ENCODE peak calls at places on chromosome 4, in seven cellular contexts. One of them, this sample, is unnamed.

GRCh38 chr4:154838155-154838554 is 57.1 kb downstream of the RBM46 start:
- DNase-seq in EH: no peak
- DNase-seq in activated T-cell treated with anti-CD3 and anti-CD28 coated beads for 1 hour: no peak
- DNase-seq in renal cortical epithelial cell: no peak
- DNase-seq in posterior cingulate gyrus: no peak
- DNase-seq in astrocyte: no peak
- DNase-seq in mucosa of gallbladder: no peak
- DNase-seq in this sample: no peak

GRCh38 chr4:8242782-8243556 is 26.6 kb upstream of the HTRA3 start:
- DNase-seq in EH: no peak
- DNase-seq in activated T-cell treated with anti-CD3 and anti-CD28 coated beads for 1 hour: no peak
- DNase-seq in renal cortical epithelial cell: no peak
- DNase-seq in posterior cingulate gyrus: no peak
- DNase-seq in astrocyte: no peak
- DNase-seq in mucosa of gallbladder: no peak
- DNase-seq in this sample: no peak

GRCh38 chr4:120156115-120156718 is 89.6 kb upstream of the MAD2L1 start:
- DNase-seq in EH: peak
- DNase-seq in activated T-cell treated with anti-CD3 and anti-CD28 coated beads for 1 hour: no peak
- DNase-seq in renal cortical epithelial cell: peak
- DNase-seq in posterior cingulate gyrus: no peak
- DNase-seq in astrocyte: peak
- DNase-seq in mucosa of gallbladder: peak
- DNase-seq in this sample: no peak

GRCh38 chr4:163107754-163108153 is 58.9 kb downstream of the NAF1 start:
- DNase-seq in EH: peak
- DNase-seq in activated T-cell treated with anti-CD3 and anti-CD28 coated beads for 1 hour: no peak
- DNase-seq in renal cortical epithelial cell: peak
- DNase-seq in posterior cingulate gyrus: no peak
- DNase-seq in astrocyte: peak
- DNase-seq in mucosa of gallbladder: no peak
- DNase-seq in this sample: no peak

GRCh38 chr4:145481164-145481941 is at the start of gene SMAD1:
- DNase-seq in EH: peak
- DNase-seq in activated T-cell treated with anti-CD3 and anti-CD28 coated beads for 1 hour: no peak
- DNase-seq in renal cortical epithelial cell: peak
- DNase-seq in posterior cingulate gyrus: peak
- DNase-seq in astrocyte: peak
- DNase-seq in mucosa of gallbladder: peak
- DNase-seq in this sample: peak

GRCh38 chr4:106809083-106809482 is 227.0 kb downstream of the DKK2 start:
- DNase-seq in EH: peak
- DNase-seq in activated T-cell treated with anti-CD3 and anti-CD28 coated beads for 1 hour: no peak
- DNase-seq in renal cortical epithelial cell: peak
- DNase-seq in posterior cingulate gyrus: no peak
- DNase-seq in astrocyte: peak
- DNase-seq in mucosa of gallbladder: no peak
- DNase-seq in this sample: no peak

GRCh38 chr4:172149329-172149728 is 336.1 kb downstream of the GALNTL6 start:
- DNase-seq in EH: no peak
- DNase-seq in activated T-cell treated with anti-CD3 and anti-CD28 coated beads for 1 hour: no peak
- DNase-seq in renal cortical epithelial cell: no peak
- DNase-seq in posterior cingulate gyrus: no peak
- DNase-seq in astrocyte: no peak
- DNase-seq in mucosa of gallbladder: no peak
- DNase-seq in this sample: no peak

GRCh38 chr4:126935784-126936183 is 697.0 kb upstream of the INTU start:
- DNase-seq in EH: no peak
- DNase-seq in activated T-cell treated with anti-CD3 and anti-CD28 coated beads for 1 hour: no peak
- DNase-seq in renal cortical epithelial cell: no peak
- DNase-seq in posterior cingulate gyrus: no peak
- DNase-seq in astrocyte: no peak
- DNase-seq in mucosa of gallbladder: no peak
- DNase-seq in this sample: no peak

GRCh38 chr4:173181769-173182374 is 13.3 kb downstream of the GALNT7 start:
- DNase-seq in EH: peak
- DNase-seq in activated T-cell treated with anti-CD3 and anti-CD28 coated beads for 1 hour: no peak
- DNase-seq in renal cortical epithelial cell: peak
- DNase-seq in posterior cingulate gyrus: no peak
- DNase-seq in astrocyte: peak
- DNase-seq in mucosa of gallbladder: no peak
- DNase-seq in this sample: no peak

GRCh38 chr4:129110931-129111330 is 15.0 kb downstream of the C4orf33 start:
- DNase-seq in EH: no peak
- DNase-seq in activated T-cell treated with anti-CD3 and anti-CD28 coated beads for 1 hour: no peak
- DNase-seq in renal cortical epithelial cell: no peak
- DNase-seq in posterior cingulate gyrus: no peak
- DNase-seq in astrocyte: no peak
- DNase-seq in mucosa of gallbladder: no peak
- DNase-seq in this sample: no peak

GRCh38 chr4:140372607-140373327 is 679 bp upstream of the SCOC start:
- DNase-seq in EH: peak
- DNase-seq in activated T-cell treated with anti-CD3 and anti-CD28 coated beads for 1 hour: no peak
- DNase-seq in renal cortical epithelial cell: peak
- DNase-seq in posterior cingulate gyrus: no peak
- DNase-seq in astrocyte: no peak
- DNase-seq in mucosa of gallbladder: no peak
- DNase-seq in this sample: no peak

GRCh38 chr4:69092190-69092589 is 4.1 kb upstream of the UGT2B7 start:
- DNase-seq in EH: peak
- DNase-seq in activated T-cell treated with anti-CD3 and anti-CD28 coated beads for 1 hour: no peak
- DNase-seq in renal cortical epithelial cell: peak
- DNase-seq in posterior cingulate gyrus: no peak
- DNase-seq in astrocyte: peak
- DNase-seq in mucosa of gallbladder: no peak
- DNase-seq in this sample: no peak

GRCh38 chr4:143473334-143474126 is 40.0 kb upstream of the SMARCA5 start:
- DNase-seq in EH: no peak
- DNase-seq in activated T-cell treated with anti-CD3 and anti-CD28 coated beads for 1 hour: no peak
- DNase-seq in renal cortical epithelial cell: no peak
- DNase-seq in posterior cingulate gyrus: no peak
- DNase-seq in astrocyte: no peak
- DNase-seq in mucosa of gallbladder: no peak
- DNase-seq in this sample: no peak

GRCh38 chr4:41185614-41186609 is 28.4 kb downstream of the APBB2 start:
- DNase-seq in EH: peak
- DNase-seq in activated T-cell treated with anti-CD3 and anti-CD28 coated beads for 1 hour: no peak
- DNase-seq in renal cortical epithelial cell: peak
- DNase-seq in posterior cingulate gyrus: no peak
- DNase-seq in astrocyte: peak
- DNase-seq in mucosa of gallbladder: no peak
- DNase-seq in this sample: no peak

GRCh38 chr4:52234539-52235174 is 183.6 kb downstream of the SPATA18 start:
- DNase-seq in EH: peak
- DNase-seq in activated T-cell treated with anti-CD3 and anti-CD28 coated beads for 1 hour: no peak
- DNase-seq in renal cortical epithelial cell: peak
- DNase-seq in posterior cingulate gyrus: no peak
- DNase-seq in astrocyte: no peak
- DNase-seq in mucosa of gallbladder: no peak
- DNase-seq in this sample: no peak

GRCh38 chr4:126604273-126604867 is 1028.4 kb upstream of the INTU start:
- DNase-seq in EH: peak
- DNase-seq in activated T-cell treated with anti-CD3 and anti-CD28 coated beads for 1 hour: no peak
- DNase-seq in renal cortical epithelial cell: peak
- DNase-seq in posterior cingulate gyrus: peak
- DNase-seq in astrocyte: no peak
- DNase-seq in mucosa of gallbladder: no peak
- DNase-seq in this sample: no peak

This sample was measured in sciatic nerve.